ENCODE peak calls at places on chromosomes 4 and X, in nine cellular contexts. S is DND-41, P is endothelial cell of umbilical vein, N is upper lobe of right lung, I is neural progenitor cell, V is body of pancreas, K is pancreas, X is heart left ventricle, F is adrenal gland. D is an unnamed sample. For H3K36me3, the result is how much of the 10 kb centered on the place peaks cover.

GRCh38 chrX:124493984-124494383 is 147.6 kb downstream of the SH2D1A start:
- DNase-seq in K (no peak), P (no peak), F (no peak), N (no peak), S (no peak), V (no peak), I (no peak), X (no peak), D (no peak)

GRCh38 chrX:10619311-10620015 is 922 bp downstream of the MID1 start:
- DNase-seq in N (no peak), V (no peak), K (no peak), S (no peak), I (no peak), F (no peak), P (peak), X (no peak), D (no peak)

GRCh38 chr4:142566243-142566642 is 279.9 kb downstream of the INPP4B start:
- DNase-seq in X (no peak), S (no peak), I (no peak), F (no peak), V (no peak), K (no peak), P (no peak), N (no peak), D (no peak)

GRCh38 chr4:57070461-57070860 is 39.7 kb downstream of the IGFBP7 start:
- DNase-seq in S (no peak), F (no peak), K (no peak), P (no peak), X (no peak), V (no peak), N (no peak), I (no peak), D (no peak)

GRCh38 chr4:48570646-48571220 is 80.7 kb downstream of the ZAR1 start:
- DNase-seq in X (no peak), F (no peak), I (no peak), V (no peak), S (no peak), K (no peak), N (no peak), P (no peak), D (no peak)

GRCh38 chrX:132461886-132462285 is 27.0 kb downstream of the MBNL3 start:
- DNase-seq in V (no peak), K (no peak), S (no peak), I (no peak), X (no peak), P (no peak), N (no peak), F (no peak), D (no peak)

GRCh38 chr4:5033266-5033945 is 14.1 kb upstream of the CYTL1 start:
- DNase-seq in V (no peak), N (no peak), K (no peak), F (peak), S (peak), P (peak), I (no peak), X (no peak), D (no peak)

GRCh38 chr4:121950680-121951569 is 935 bp downstream of the TRPC3 start:
- DNase-seq in S (no peak), V (peak), I (peak), P (peak), F (no peak), N (peak), X (no peak), K (peak), D (peak)

GRCh38 chrX:4830880-4831557 is 1117.6 kb upstream of the PRKX start:
- DNase-seq in F (no peak), X (no peak), K (no peak), S (no peak), P (no peak), I (no peak), N (no peak), V (peak), D (no peak)

DNA sequence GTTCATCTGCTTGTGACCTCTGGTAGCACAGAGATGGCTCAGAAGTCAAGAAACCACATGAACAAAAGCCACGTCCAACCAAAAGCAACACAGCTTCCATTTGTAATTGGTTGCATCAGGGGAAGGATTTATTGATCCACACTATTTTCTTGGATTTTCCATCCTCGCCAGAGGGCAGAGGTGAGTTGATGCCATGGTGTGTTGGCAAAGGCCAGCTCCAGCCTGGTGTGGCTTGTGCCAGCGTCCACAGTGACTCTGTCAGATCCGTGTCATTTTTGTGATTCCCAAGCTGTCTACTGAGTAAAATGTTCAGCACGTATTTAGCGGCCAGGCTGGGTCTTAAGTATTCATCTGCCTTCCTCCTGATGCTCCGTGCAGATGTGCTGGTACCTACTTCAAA is 30.0 kb upstream of the SMIM10L2A start:
- DNase-seq in P (no peak), V (peak), F (no peak), I (no peak), S (no peak), N (no peak), K (no peak), X (no peak), D (no peak)
- H3K4me3 ChIP-seq in P (no peak), V (no peak), F (no peak), I (no peak), S (no peak), N (no peak), K (no peak), X (no peak), D (no peak)

DNA sequence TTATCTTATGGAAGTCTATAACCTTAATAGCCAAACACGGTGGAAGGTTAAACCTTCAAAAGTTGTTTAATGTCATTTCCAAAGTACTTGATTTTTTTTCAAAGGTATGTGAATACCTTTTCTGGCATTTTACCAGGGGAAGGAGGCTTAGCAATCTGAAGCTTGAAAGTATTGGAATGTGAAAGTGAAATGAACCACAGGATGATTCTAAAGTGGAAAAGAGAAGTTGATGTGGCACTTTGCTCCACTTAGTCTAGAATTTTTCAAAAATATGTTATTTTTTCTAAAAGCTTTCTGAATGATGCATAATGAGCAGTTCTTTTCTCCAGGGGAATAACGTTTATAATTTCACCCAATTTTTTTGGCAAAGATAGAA is 19.2 kb downstream of the PI4K2B start:
- DNase-seq in V (no peak), K (no peak), N (no peak), S (no peak), X (no peak), P (no peak), F (no peak), I (no peak), D (no peak)
- H3K36me3 ChIP-seq in V (under half), K (under half), N (under half), S (under half), X (under half), P (under half), F (under half), I (under half), D (under half)

GRCh38 chrX:45358417-45358816 is 157.7 kb upstream of the DIPK2B start:
- DNase-seq in V (no peak), N (no peak), I (no peak), K (no peak), F (no peak), X (no peak), S (no peak), P (no peak), D (no peak)
- H3K4me3 ChIP-seq in V (no peak), N (no peak), I (no peak), K (no peak), F (no peak), X (no peak), S (no peak), P (no peak), D (no peak)

GRCh38 chr4:187069398-187069797 is 345.7 kb upstream of the FAT1 start:
- DNase-seq in K (no peak), X (no peak), F (no peak), V (no peak), I (no peak), S (no peak), P (no peak), N (no peak), D (no peak)

GRCh38 chr4:187065396-187065795 is 341.7 kb upstream of the FAT1 start:
- DNase-seq in F (no peak), P (no peak), S (no peak), N (no peak), K (no peak), I (no peak), X (no peak), V (no peak), D (no peak)

GRCh38 chr4:187064033-187064432 is 340.4 kb upstream of the FAT1 start:
- DNase-seq in P (no peak), N (no peak), I (no peak), K (no peak), V (peak), X (no peak), F (no peak), S (no peak), D (no peak)

GRCh38 chr4:187063251-187063650 is 339.6 kb upstream of the FAT1 start:
- DNase-seq in X (no peak), I (no peak), P (no peak), V (no peak), N (no peak), K (no peak), F (no peak), S (no peak), D (no peak)

GRCh38 chr4:187065836-187066235 is 342.2 kb upstream of the FAT1 start:
- DNase-seq in K (no peak), V (no peak), X (no peak), F (no peak), I (no peak), N (no peak), P (no peak), S (no peak), D (no peak)
- H3K36me3 ChIP-seq in K (under half), V (under half), X (under half), F (under half), I (under half), N (under half), P (under half), S (under half), D (under half)

GRCh38 chrX:66014084-66014483 is 25.8 kb downstream of the VSIG4 start:
- DNase-seq in I (no peak), X (no peak), S (no peak), F (no peak), N (no peak), P (no peak), K (no peak), V (no peak), D (no peak)
- H3K4me3 ChIP-seq in I (no peak), X (no peak), S (no peak), F (no peak), N (no peak), P (no peak), K (no peak), V (no peak), D (no peak)